ENCODE peak calls at places on chromosomes 4 and X, in five cellular contexts. One of them, this sample, is unnamed.

GRCh38 chr4:177401658-177402273 is 40.5 kb downstream of the AGA start:
- DNase-seq in prostate gland: no peak
- DNase-seq in transverse colon: no peak
- DNase-seq in suprapubic skin: no peak
- DNase-seq in H1: no peak
- DNase-seq in this sample: no peak

GRCh38 chr4:106986486-106986885 is 49.6 kb downstream of the DKK2 start:
- DNase-seq in prostate gland: no peak
- DNase-seq in transverse colon: no peak
- DNase-seq in suprapubic skin: no peak
- DNase-seq in H1: no peak
- DNase-seq in this sample: no peak

GRCh38 chr4:102683846-102684581 is 76.8 kb downstream of the MANBA start:
- DNase-seq in prostate gland: no peak
- DNase-seq in transverse colon: no peak
- DNase-seq in suprapubic skin: no peak
- DNase-seq in H1: no peak
- DNase-seq in this sample: no peak

GRCh38 chrX:133913658-133914388 is 71.6 kb downstream of the GPC3 start:
- DNase-seq in prostate gland: no peak
- DNase-seq in transverse colon: no peak
- DNase-seq in suprapubic skin: no peak
- DNase-seq in H1: no peak
- DNase-seq in this sample: no peak

GRCh38 chr4:183905593-183906485 is 732 bp downstream of the STOX2 start:
- DNase-seq in prostate gland: peak; percentile 14
- DNase-seq in transverse colon: peak; percentile 37
- DNase-seq in suprapubic skin: no peak
- DNase-seq in H1: peak; percentile 86
- DNase-seq in this sample: no peak

GRCh38 chr4:120266602-120267001 is 200.0 kb upstream of the MAD2L1 start:
- DNase-seq in prostate gland: no peak
- DNase-seq in transverse colon: no peak
- DNase-seq in suprapubic skin: no peak
- DNase-seq in H1: no peak
- DNase-seq in this sample: no peak

GRCh38 chr4:65482410-65482809 is 187.9 kb downstream of the EPHA5 start:
- DNase-seq in prostate gland: no peak
- DNase-seq in transverse colon: no peak
- DNase-seq in suprapubic skin: no peak
- DNase-seq in H1: no peak
- DNase-seq in this sample: no peak

GRCh38 chr4:128353791-128354190 is 66.2 kb upstream of the PGRMC2 start:
- DNase-seq in prostate gland: no peak
- DNase-seq in transverse colon: no peak
- DNase-seq in suprapubic skin: no peak
- DNase-seq in H1: no peak
- DNase-seq in this sample: no peak

GRCh38 chr4:189021831-189022230 is 882.6 kb downstream of the TRIML1 start:
- DNase-seq in prostate gland: no peak
- DNase-seq in transverse colon: no peak
- DNase-seq in suprapubic skin: no peak
- DNase-seq in H1: no peak
- DNase-seq in this sample: peak; percentile 77

GRCh38 chrX:133607419-133608348 is 192.4 kb upstream of the GPC4 start:
- DNase-seq in prostate gland: no peak
- DNase-seq in transverse colon: no peak
- DNase-seq in suprapubic skin: no peak
- DNase-seq in H1: no peak
- DNase-seq in this sample: no peak

GRCh38 chr4:23631255-23631950 is 258.4 kb downstream of the PPARGC1A start:
- DNase-seq in prostate gland: peak; percentile 5
- DNase-seq in transverse colon: peak; percentile 14
- DNase-seq in suprapubic skin: no peak
- DNase-seq in H1: no peak
- DNase-seq in this sample: no peak

GRCh38 chrX:68995780-68996551 is 167.1 kb downstream of the EFNB1 start:
- DNase-seq in prostate gland: no peak
- DNase-seq in transverse colon: peak; percentile 79
- DNase-seq in suprapubic skin: no peak
- DNase-seq in H1: no peak
- DNase-seq in this sample: no peak

GRCh38 chr4:102430511-102430910 is 70.6 kb upstream of the NFKB1 start:
- DNase-seq in prostate gland: no peak
- DNase-seq in transverse colon: no peak
- DNase-seq in suprapubic skin: no peak
- DNase-seq in H1: no peak
- DNase-seq in this sample: no peak

GRCh38 chrX:12825801-12826200 is 34.6 kb downstream of the PRPS2 start:
- DNase-seq in prostate gland: no peak
- DNase-seq in transverse colon: no peak
- DNase-seq in suprapubic skin: no peak
- DNase-seq in H1: no peak
- DNase-seq in this sample: no peak

GRCh38 chr4:38591617-38592337 is 72.2 kb upstream of the KLF3 start:
- DNase-seq in prostate gland: no peak
- DNase-seq in transverse colon: no peak
- DNase-seq in suprapubic skin: no peak
- DNase-seq in H1: no peak
- DNase-seq in this sample: peak; percentile 93

GRCh38 chr4:126973201-126973600 is 659.6 kb upstream of the INTU start:
- DNase-seq in prostate gland: no peak
- DNase-seq in transverse colon: no peak
- DNase-seq in suprapubic skin: no peak
- DNase-seq in H1: no peak
- DNase-seq in this sample: no peak

GRCh38 chr4:74206088-74206826 is 48.3 kb downstream of the MTHFD2L start:
- DNase-seq in prostate gland: no peak
- DNase-seq in transverse colon: no peak
- DNase-seq in suprapubic skin: no peak
- DNase-seq in H1: no peak
- DNase-seq in this sample: no peak

GRCh38 chr4:175946472-175947116 is 119.0 kb upstream of the WDR17 start:
- DNase-seq in prostate gland: no peak
- DNase-seq in transverse colon: no peak
- DNase-seq in suprapubic skin: no peak
- DNase-seq in H1: no peak
- DNase-seq in this sample: no peak

GRCh38 chr4:78460368-78460767 is 91.2 kb upstream of the ANXA3 start:
- DNase-seq in prostate gland: no peak
- DNase-seq in transverse colon: no peak
- DNase-seq in suprapubic skin: no peak
- DNase-seq in H1: no peak
- DNase-seq in this sample: no peak

GRCh38 chrX:135605906-135606305 is 85.4 kb downstream of the INTS6L start:
- DNase-seq in prostate gland: no peak
- DNase-seq in transverse colon: no peak
- DNase-seq in suprapubic skin: no peak
- DNase-seq in H1: no peak
- DNase-seq in this sample: no peak

GRCh38 chr4:41590591-41590990 is 52.6 kb downstream of the LIMCH1 start:
- DNase-seq in prostate gland: peak; percentile 53
- DNase-seq in transverse colon: no peak
- DNase-seq in suprapubic skin: no peak
- DNase-seq in H1: no peak
- DNase-seq in this sample: no peak

GRCh38 chr4:21879187-21879586 is 69.4 kb downstream of the KCNIP4 start:
- DNase-seq in prostate gland: no peak
- DNase-seq in transverse colon: no peak
- DNase-seq in suprapubic skin: no peak
- DNase-seq in H1: peak; percentile 33
- DNase-seq in this sample: no peak

GRCh38 chrX:124033821-124034220 is 72.3 kb downstream of the STAG2 start:
- DNase-seq in prostate gland: no peak
- DNase-seq in transverse colon: no peak
- DNase-seq in suprapubic skin: no peak
- DNase-seq in H1: no peak
- DNase-seq in this sample: no peak

GRCh38 chrX:103793541-103793932 is 16.9 kb downstream of the PLP1 start:
- DNase-seq in prostate gland: no peak
- DNase-seq in transverse colon: no peak
- DNase-seq in suprapubic skin: no peak
- DNase-seq in H1: no peak
- DNase-seq in this sample: no peak

GRCh38 chr4:106676173-106676921 is 307.8 kb upstream of the GIMD1 start:
- DNase-seq in prostate gland: no peak
- DNase-seq in transverse colon: no peak
- DNase-seq in suprapubic skin: no peak
- DNase-seq in H1: no peak
- DNase-seq in this sample: no peak

GRCh38 chr4:15601862-15602261 is 53.3 kb downstream of the FBXL5 start:
- DNase-seq in prostate gland: no peak
- DNase-seq in transverse colon: no peak
- DNase-seq in suprapubic skin: no peak
- DNase-seq in H1: no peak
- DNase-seq in this sample: no peak

GRCh38 chrX:19846995-19847790 is 40.2 kb downstream of the SH3KBP1 start:
- DNase-seq in prostate gland: no peak
- DNase-seq in transverse colon: no peak
- DNase-seq in suprapubic skin: no peak
- DNase-seq in H1: peak; percentile 7
- DNase-seq in this sample: no peak

GRCh38 chrX:40448793-40449192 is 132.0 kb upstream of the ATP6AP2 start:
- DNase-seq in prostate gland: no peak
- DNase-seq in transverse colon: no peak
- DNase-seq in suprapubic skin: no peak
- DNase-seq in H1: no peak
- DNase-seq in this sample: no peak

GRCh38 chr4:121217385-121217784 is 53.3 kb upstream of the TNIP3 start:
- DNase-seq in prostate gland: no peak
- DNase-seq in transverse colon: no peak
- DNase-seq in suprapubic skin: no peak
- DNase-seq in H1: no peak
- DNase-seq in this sample: no peak

DNA sequence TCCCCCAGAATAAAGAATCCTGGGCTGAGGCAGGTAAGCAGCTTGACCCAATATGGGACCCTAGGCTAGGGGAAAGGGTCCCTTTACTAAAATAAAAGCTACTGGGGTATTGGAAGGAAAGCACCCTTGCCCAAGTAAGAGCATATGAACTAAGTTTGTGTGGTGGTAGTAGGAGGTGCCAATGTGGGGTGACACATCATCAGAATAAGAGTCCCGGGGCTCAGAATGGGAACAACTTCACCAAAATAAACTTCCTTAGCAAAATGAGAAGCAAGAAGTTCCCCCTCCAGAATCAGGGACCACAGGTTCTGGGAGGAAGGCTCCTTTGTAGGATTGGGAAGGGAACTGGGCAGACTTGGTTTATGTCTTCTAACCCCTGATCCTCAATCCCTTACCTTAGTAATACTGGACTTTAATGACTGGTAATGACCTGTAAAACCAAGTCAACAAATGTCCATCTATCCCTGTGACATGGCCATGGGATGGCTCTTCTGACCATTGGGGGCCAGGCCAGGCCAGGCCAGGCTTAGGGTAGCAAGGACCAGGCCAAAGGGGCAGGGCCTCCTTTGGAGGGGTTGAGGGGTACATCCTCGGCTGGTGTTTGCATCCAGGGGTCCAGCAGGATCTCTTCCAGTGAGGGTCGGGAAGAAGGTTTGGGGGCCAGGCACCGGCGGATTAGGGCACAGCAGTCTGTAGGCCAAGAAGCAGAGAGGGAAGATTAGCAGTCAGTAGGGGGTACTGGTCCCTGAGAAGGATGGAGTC is 2.3 kb upstream of the SLC35A2 start:
- DNase-seq in prostate gland: no peak
- DNase-seq in transverse colon: no peak
- DNase-seq in suprapubic skin: no peak
- DNase-seq in H1: no peak
- DNase-seq in this sample: no peak
- TF ChIP-seq POLR2AphosphoS5 in prostate gland: no peak
- TF ChIP-seq POLR2AphosphoS5 in transverse colon: no peak
- TF ChIP-seq POLR2AphosphoS5 in suprapubic skin: no peak
- TF ChIP-seq POLR2AphosphoS5 in H1: peak; percentile 27
- TF ChIP-seq POLR2AphosphoS5 in this sample: no peak

GRCh38 chr4:42845586-42845985 is 46.9 kb upstream of the GRXCR1 start:
- DNase-seq in prostate gland: no peak
- DNase-seq in transverse colon: no peak
- DNase-seq in suprapubic skin: no peak
- DNase-seq in H1: no peak
- DNase-seq in this sample: no peak
- TF ChIP-seq POLR2AphosphoS5 in prostate gland: no peak
- TF ChIP-seq POLR2AphosphoS5 in transverse colon: no peak
- TF ChIP-seq POLR2AphosphoS5 in suprapubic skin: no peak
- TF ChIP-seq POLR2AphosphoS5 in H1: no peak
- TF ChIP-seq POLR2AphosphoS5 in this sample: no peak

GRCh38 chr4:88286897-88287296 is 2.5 kb upstream of the PPM1K start:
- DNase-seq in prostate gland: no peak
- DNase-seq in transverse colon: no peak
- DNase-seq in suprapubic skin: no peak
- DNase-seq in H1: no peak
- DNase-seq in this sample: no peak

GRCh38 chr4:88280228-88280795 is 4.0 kb downstream of the PPM1K start:
- DNase-seq in prostate gland: no peak
- DNase-seq in transverse colon: no peak
- DNase-seq in suprapubic skin: no peak
- DNase-seq in H1: no peak
- DNase-seq in this sample: no peak

GRCh38 chr4:88285235-88285505 is 809 bp upstream of the PPM1K start:
- DNase-seq in prostate gland: no peak
- DNase-seq in transverse colon: no peak
- DNase-seq in suprapubic skin: no peak
- DNase-seq in H1: no peak
- DNase-seq in this sample: no peak

GRCh38 chr4:88284378-88285234 is at the start of gene PPM1K:
- DNase-seq in prostate gland: peak; percentile 100
- DNase-seq in transverse colon: peak; percentile 99
- DNase-seq in suprapubic skin: peak; percentile 100
- DNase-seq in H1: peak; percentile 95
- DNase-seq in this sample: peak; percentile 100

DNA sequence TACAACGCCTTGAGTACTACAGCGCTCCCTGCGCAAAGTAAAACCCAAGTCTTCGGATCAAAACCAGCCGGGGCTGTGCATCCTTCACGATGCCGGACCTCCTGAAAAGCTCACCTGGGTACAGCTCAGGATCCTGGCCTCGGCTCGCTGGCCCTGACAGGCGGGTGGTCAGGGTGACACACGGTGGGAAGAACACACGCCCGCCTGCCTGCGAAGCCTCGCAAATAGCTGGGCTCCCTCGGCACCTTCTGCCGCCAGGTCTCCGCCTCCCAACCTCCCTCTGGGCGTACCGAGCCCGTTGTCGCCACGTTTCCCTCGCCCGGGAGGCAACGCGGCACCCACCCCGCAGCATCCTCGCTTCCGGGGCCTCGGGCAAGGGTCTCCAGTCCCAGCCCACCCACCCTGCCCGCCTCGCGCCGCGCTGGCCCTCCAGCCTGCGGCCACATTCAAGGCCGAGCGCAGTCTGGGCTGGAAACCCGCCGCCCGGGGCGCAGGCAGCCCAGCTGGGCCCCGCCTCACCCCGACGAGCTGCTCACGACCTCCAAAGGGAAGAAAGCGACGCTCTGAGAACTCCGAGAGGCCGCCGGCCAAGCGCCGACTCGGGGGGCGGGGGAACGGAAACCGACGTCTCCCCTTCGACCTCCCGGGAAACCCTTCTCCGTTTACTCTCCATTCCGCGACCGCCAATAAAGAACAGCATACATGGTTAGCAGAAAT is 542 bp downstream of the PPM1K start:
- DNase-seq in prostate gland: peak; percentile 53
- DNase-seq in transverse colon: peak; percentile 61
- DNase-seq in suprapubic skin: peak; percentile 86
- DNase-seq in H1: no peak
- DNase-seq in this sample: peak; percentile 82
- TF ChIP-seq POLR2AphosphoS5 in prostate gland: peak; percentile 27
- TF ChIP-seq POLR2AphosphoS5 in transverse colon: no peak
- TF ChIP-seq POLR2AphosphoS5 in suprapubic skin: no peak
- TF ChIP-seq POLR2AphosphoS5 in H1: peak; percentile 10
- TF ChIP-seq POLR2AphosphoS5 in this sample: no peak

GRCh38 chr4:48939785-48940184 is 33.2 kb upstream of the OCIAD2 start:
- DNase-seq in prostate gland: no peak
- DNase-seq in transverse colon: no peak
- DNase-seq in suprapubic skin: no peak
- DNase-seq in H1: no peak
- DNase-seq in this sample: no peak
- TF ChIP-seq POLR2AphosphoS5 in prostate gland: no peak
- TF ChIP-seq POLR2AphosphoS5 in transverse colon: no peak
- TF ChIP-seq POLR2AphosphoS5 in suprapubic skin: peak; percentile 44
- TF ChIP-seq POLR2AphosphoS5 in H1: no peak
- TF ChIP-seq POLR2AphosphoS5 in this sample: no peak